ENCODE peak calls at places on chromosomes 7 and 10, in six cellular contexts. D, R, Q, A, U and Z are unnamed samples.

GRCh38 chr7:73811760-73812168 is 19.0 kb upstream of the CLDN4 start:
- DNase-seq in D (peak; percentile 90), R (peak; percentile 53), Q (peak; percentile 85), A (peak; percentile 94), U (peak; percentile 67), Z (peak; percentile 79)

GRCh38 chr10:35413985-35414861 is 77.9 kb downstream of the CCNY start:
- DNase-seq in D (peak; percentile 48), R (no peak), Q (peak; percentile 96), A (no peak), U (no peak), Z (no peak)

GRCh38 chr10:124648738-124649137 is 95.4 kb downstream of the FAM53B start:
- DNase-seq in D (peak; percentile 42), R (peak; percentile 93), Q (no peak), A (peak; percentile 64), U (no peak), Z (peak; percentile 64)

GRCh38 chr7:85454904-85455303 is 268.0 kb upstream of the SEMA3D start:
- DNase-seq in D (no peak), R (peak; percentile 23), Q (no peak), A (no peak), U (no peak), Z (peak; percentile 40)

GRCh38 chr7:1593091-1593866 is 23.4 kb upstream of the PSMG3 start:
- DNase-seq in D (peak; percentile 34), R (no peak), Q (no peak), A (no peak), U (peak; percentile 38), Z (no peak)

GRCh38 chr10:5556576-5556975 is 31.8 kb downstream of the CALML3 start:
- DNase-seq in D (no peak), R (no peak), Q (peak; percentile 34), A (no peak), U (no peak), Z (no peak)

GRCh38 chr10:102775973-102776669 is 32.4 kb downstream of the WBP1L start:
- DNase-seq in D (peak; percentile 87), R (peak; percentile 74), Q (peak; percentile 82), A (no peak), U (no peak), Z (peak; percentile 71)

GRCh38 chr10:1454428-1454827 is 282.9 kb downstream of the ADARB2 start:
- DNase-seq in D (no peak), R (no peak), Q (no peak), A (no peak), U (no peak), Z (no peak)

GRCh38 chr10:109956454-109957091 is 33.3 kb upstream of the XPNPEP1 start:
- DNase-seq in D (peak; percentile 74), R (peak; percentile 63), Q (peak; percentile 90), A (no peak), U (peak; percentile 82), Z (no peak)

GRCh38 chr7:33764752-33765451 is 140.4 kb upstream of the BMPER start:
- DNase-seq in D (peak; percentile 94), R (peak; percentile 77), Q (peak; percentile 82), A (no peak), U (no peak), Z (peak; percentile 23)

GRCh38 chr10:77967611-77968022 is 41.1 kb upstream of the DLG5 start:
- DNase-seq in D (no peak), R (no peak), Q (peak; percentile 72), A (no peak), U (no peak), Z (no peak)

GRCh38 chr10:48465860-48466521 is 138.9 kb downstream of the ARHGAP22 start:
- DNase-seq in D (no peak), R (no peak), Q (peak; percentile 30), A (no peak), U (no peak), Z (no peak)

GRCh38 chr7:137508437-137509175 is 165.1 kb upstream of the PTN start:
- DNase-seq in D (peak; percentile 77), R (peak; percentile 45), Q (peak; percentile 73), A (no peak), U (no peak), Z (peak; percentile 70)

GRCh38 chr7:38222481-38223096 is 44.5 kb downstream of the STARD3NL start:
- DNase-seq in D (peak; percentile 64), R (peak; percentile 72), Q (peak; percentile 69), A (no peak), U (peak; percentile 48), Z (peak; percentile 79)

GRCh38 chr10:115572740-115573455 is 479.7 kb downstream of the ATRNL1 start:
- DNase-seq in D (no peak), R (no peak), Q (peak; percentile 54), A (no peak), U (peak; percentile 2), Z (no peak)

GRCh38 chr10:90193240-90193985 is 492.0 kb downstream of the KIF20B start:
- DNase-seq in D (peak; percentile 11), R (peak; percentile 89), Q (no peak), A (no peak), U (no peak), Z (peak; percentile 87)

GRCh38 chr10:122102867-122103525 is 114.0 kb downstream of the TACC2 start:
- DNase-seq in D (peak; percentile 10), R (no peak), Q (no peak), A (no peak), U (peak; percentile 50), Z (peak; percentile 65)

GRCh38 chr10:13734151-13734550 is 147.4 kb downstream of the PRPF18 start:
- DNase-seq in D (no peak), R (no peak), Q (no peak), A (no peak), U (no peak), Z (no peak)

GRCh38 chr10:46247808-46248569 is 38.8 kb upstream of the ANTXRL start:
- DNase-seq in D (no peak), R (no peak), Q (no peak), A (peak; percentile 65), U (no peak), Z (no peak)

GRCh38 chr10:77635402-77636227 is 2.0 kb downstream of the KCNMA1 start:
- DNase-seq in D (no peak), R (no peak), Q (peak; percentile 60), A (no peak), U (no peak), Z (peak; percentile 28)

GRCh38 chr10:3412646-3413045 is 240.1 kb upstream of the PITRM1 start:
- DNase-seq in D (no peak), R (no peak), Q (no peak), A (no peak), U (no peak), Z (no peak)

GRCh38 chr10:72087969-72088878 is at the start of gene SPOCK2:
- DNase-seq in D (peak; percentile 39), R (peak; percentile 7), Q (peak; percentile 48), A (peak; percentile 66), U (no peak), Z (peak; percentile 46)

GRCh38 chr10:125144693-125145623 is 15.4 kb downstream of the CTBP2 start:
- DNase-seq in D (peak; percentile 83), R (peak; percentile 63), Q (peak; percentile 82), A (no peak), U (peak; percentile 78), Z (peak; percentile 61)

GRCh38 chr10:79079490-79080355 is 11.0 kb downstream of the ZMIZ1 start:
- DNase-seq in D (peak; percentile 91), R (peak; percentile 47), Q (peak; percentile 57), A (no peak), U (peak; percentile 63), Z (peak; percentile 79)
- H3K4me1 ChIP-seq in D (peaks cover 71% of the 10 kb centered on the region), R (peaks cover 83% of the 10 kb centered on the region), Q (peaks cover 28% of the 10 kb centered on the region), A (peaks cover 92% of the 10 kb centered on the region), U (peaks cover 100% of the 10 kb centered on the region), Z (peaks cover 99% of the 10 kb centered on the region)

DNA sequence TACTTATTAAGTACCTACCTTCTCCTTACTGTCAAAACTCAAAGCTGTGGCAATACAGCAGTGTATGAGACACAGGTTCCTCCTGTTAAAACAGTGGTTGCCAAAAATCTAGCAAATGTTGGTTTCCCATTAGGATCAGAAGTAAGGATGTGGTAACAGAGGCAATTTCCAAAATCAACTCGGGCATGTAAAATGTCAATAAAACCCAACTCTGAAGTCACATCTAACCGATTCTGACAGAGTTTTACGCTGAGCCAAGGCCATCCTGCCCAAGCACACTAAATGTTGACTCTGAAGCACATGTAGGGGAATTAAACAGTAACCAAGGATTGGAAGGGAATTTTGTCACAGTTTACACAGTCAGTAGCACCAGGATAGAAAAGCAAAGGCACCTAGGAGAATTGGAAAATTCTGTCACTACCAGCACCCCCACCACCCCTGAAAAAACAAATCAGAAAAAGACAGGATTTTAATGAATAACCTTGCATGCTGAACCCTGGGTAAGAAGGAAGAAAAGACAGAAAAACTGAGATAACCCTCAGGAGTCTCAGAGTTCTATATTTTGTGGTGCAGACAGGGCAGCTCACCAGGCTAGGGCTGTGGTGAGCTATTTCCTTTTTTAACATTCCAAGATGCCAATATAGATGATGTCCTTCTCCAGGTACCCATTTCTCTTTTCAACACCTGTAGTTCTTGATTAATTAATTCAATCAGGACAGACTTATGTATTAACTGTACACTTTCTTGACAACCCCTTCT is 119.5 kb downstream of the DOCK4 start:
- DNase-seq in D (no peak), R (no peak), Q (no peak), A (no peak), U (no peak), Z (no peak)
- H3K4me1 ChIP-seq in D (no peaks in the 10 kb centered on the region), R (peaks cover 2% of the 10 kb centered on the region), Q (peaks cover 5% of the 10 kb centered on the region), A (peaks cover 20% of the 10 kb centered on the region), U (peaks cover 77% of the 10 kb centered on the region), Z (peaks cover 19% of the 10 kb centered on the region)

DNA sequence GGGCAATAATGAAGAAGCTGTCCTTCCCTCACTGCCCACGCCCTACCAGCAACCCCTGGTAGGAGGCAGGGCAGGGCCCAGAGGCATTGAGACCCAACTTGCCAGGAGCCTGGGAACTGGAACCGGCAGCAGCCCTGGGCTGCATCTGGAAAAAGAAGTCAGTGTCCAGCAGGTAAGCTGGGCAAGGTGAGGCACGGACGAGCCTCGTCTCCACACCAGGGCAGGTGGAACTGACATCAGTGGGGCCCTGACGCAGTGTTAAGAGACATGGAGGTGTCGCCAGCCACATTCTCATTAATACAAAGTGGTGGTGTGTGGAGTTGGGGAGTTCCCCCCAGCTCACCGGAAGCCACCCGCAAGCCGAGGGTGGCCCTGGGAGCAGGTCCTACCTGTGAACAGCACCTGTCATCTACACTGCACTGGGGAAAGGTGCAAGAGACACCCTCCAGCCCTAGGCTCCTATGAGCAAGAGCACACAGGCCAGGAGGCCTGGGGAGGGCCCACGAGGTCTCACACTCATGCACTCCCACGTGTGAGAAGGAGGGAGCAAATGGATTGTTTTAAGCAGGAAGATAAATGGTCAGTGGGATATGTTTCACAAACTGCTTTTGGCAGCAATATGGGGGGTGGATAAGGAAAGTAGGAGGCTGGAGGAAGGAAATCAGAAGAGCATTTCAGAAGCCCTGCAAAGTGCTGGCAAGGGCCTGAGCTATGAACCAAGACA is 53.7 kb downstream of the COBL start:
- DNase-seq in D (no peak), R (no peak), Q (no peak), A (peak; percentile 56), U (no peak), Z (no peak)
- H3K4me1 ChIP-seq in D (no peaks in the 10 kb centered on the region), R (no peaks in the 10 kb centered on the region), Q (no peaks in the 10 kb centered on the region), A (peaks cover 53% of the 10 kb centered on the region), U (no peaks in the 10 kb centered on the region), Z (peaks cover 6% of the 10 kb centered on the region)

DNA sequence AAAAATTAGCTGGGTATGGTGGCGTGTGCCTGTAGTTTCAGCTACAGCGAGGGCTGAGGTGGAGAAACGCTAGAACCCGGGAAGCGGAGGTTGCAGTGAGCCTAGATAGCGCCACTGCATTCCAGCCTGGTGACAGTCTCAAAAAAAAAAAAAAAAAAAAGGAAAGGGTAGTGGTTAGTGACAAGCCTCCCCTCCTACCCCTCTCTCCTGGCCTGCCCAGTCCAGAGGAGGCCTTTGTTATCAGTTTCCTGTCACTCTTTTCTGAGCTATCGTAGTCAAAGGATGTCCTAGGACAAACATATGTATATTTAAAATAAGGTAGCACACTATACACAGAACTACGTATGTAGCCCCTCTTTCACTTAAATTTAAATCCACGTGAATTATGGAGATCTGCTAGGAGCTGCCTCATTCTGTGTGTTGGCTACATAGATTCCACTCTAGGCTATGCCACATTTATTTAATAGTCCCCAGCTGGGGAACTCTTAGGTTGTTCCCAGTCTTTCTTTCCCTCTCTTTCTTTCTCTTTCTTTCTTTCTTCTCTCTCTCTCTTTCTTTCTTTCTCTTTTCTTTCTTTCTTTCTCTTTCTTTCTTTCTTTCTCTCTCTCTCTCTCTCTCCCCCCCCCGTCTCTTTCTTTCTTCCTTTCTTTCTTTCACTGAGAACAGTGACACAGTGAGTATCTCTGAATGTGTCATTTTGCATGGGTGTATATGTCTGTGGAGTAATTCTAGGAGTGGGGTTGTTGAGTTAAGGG is 3.9 kb downstream of the TSPAN15 start:
- DNase-seq in D (no peak), R (no peak), Q (no peak), A (no peak), U (no peak), Z (no peak)
- H3K4me1 ChIP-seq in D (peaks cover 5% of the 10 kb centered on the region), R (no peaks in the 10 kb centered on the region), Q (peaks cover 2% of the 10 kb centered on the region), A (peaks cover 28% of the 10 kb centered on the region), U (peaks cover 71% of the 10 kb centered on the region), Z (peaks cover 32% of the 10 kb centered on the region)